ENCODE peak calls at places on chromosomes 4 and X, in eight cellular contexts. N, Y, Q, V, T, I, A and R are unnamed samples. For H3K27me3, the result is how much of the 10 kb centered on the place peaks cover.

GRCh38 chr4:52982246-52982950 is 120.3 kb downstream of the RASL11B start:
- DNase-seq in Y (no peak), T (no peak), Q (peak), N (no peak), A (no peak), V (no peak), I (no peak), R (no peak)

GRCh38 chr4:118193421-118193820 is 159.1 kb downstream of the NDST3 start:
- DNase-seq in T (no peak), N (no peak), A (no peak), I (no peak), Q (no peak), Y (no peak), V (no peak), R (no peak)

GRCh38 chrX:39636481-39636880 is 461.3 kb downstream of the BCOR start:
- DNase-seq in Y (no peak), Q (no peak), T (no peak), V (no peak), N (no peak), A (no peak), I (no peak), R (no peak)

GRCh38 chr4:57303012-57303751 is 193.0 kb upstream of the IGFBP7 start:
- DNase-seq in T (no peak), A (no peak), Q (no peak), Y (no peak), V (no peak), I (no peak), N (no peak), R (no peak)

GRCh38 chr4:177163532-177163931 is 146.1 kb upstream of the NEIL3 start:
- DNase-seq in Q (no peak), A (no peak), T (no peak), V (no peak), N (no peak), Y (no peak), I (no peak), R (no peak)

GRCh38 chr4:26692014-26692726 is 108.3 kb downstream of the TBC1D19 start:
- DNase-seq in T (no peak), I (no peak), N (no peak), Y (no peak), V (no peak), Q (peak), A (no peak), R (peak)

GRCh38 chr4:159160242-159160641 is 57.4 kb downstream of the RAPGEF2 start:
- DNase-seq in Y (no peak), T (no peak), V (no peak), A (no peak), Q (no peak), N (no peak), I (no peak), R (no peak)

GRCh38 chr4:73867783-73868182 is 1.4 kb upstream of the CXCL1 start:
- DNase-seq in A (peak), Q (peak), V (no peak), T (no peak), I (no peak), Y (no peak), N (no peak), R (peak)

GRCh38 chr4:47612116-47613023 is 127.3 kb downstream of the ATP10D start:
- DNase-seq in I (no peak), V (no peak), Y (no peak), N (no peak), T (no peak), A (no peak), Q (no peak), R (no peak)

GRCh38 chrX:137427813-137428212 is 138.1 kb upstream of the ZIC3 start:
- DNase-seq in V (no peak), Y (no peak), Q (peak), A (no peak), T (no peak), N (no peak), I (no peak), R (no peak)

GRCh38 chrX:16743604-16744325 is 24.4 kb downstream of the SYAP1 start:
- DNase-seq in V (no peak), A (no peak), N (no peak), T (no peak), Y (no peak), Q (no peak), I (peak), R (no peak)

GRCh38 chr4:156948738-156949137 is 22.9 kb downstream of the PDGFC start:
- DNase-seq in I (no peak), Y (no peak), A (no peak), V (no peak), N (no peak), Q (no peak), T (no peak), R (no peak)

GRCh38 chr4:6779667-6780565 is 2.6 kb upstream of the KIAA0232 start:
- DNase-seq in I (no peak), Q (peak), A (no peak), Y (peak), V (no peak), T (no peak), N (no peak), R (peak)

GRCh38 chr4:1792832-1793495 is at the start of gene FGFR3:
- DNase-seq in Y (no peak), A (peak), V (no peak), I (no peak), N (no peak), Q (peak), T (peak), R (peak)

GRCh38 chr4:122831515-122832196 is 5.0 kb downstream of the FGF2 start:
- DNase-seq in V (no peak), N (no peak), Y (no peak), I (no peak), Q (no peak), A (no peak), T (no peak), R (no peak)

GRCh38 chr4:172726001-172726423 is 442.6 kb upstream of the GALNT7 start:
- DNase-seq in Q (no peak), V (no peak), A (peak), T (no peak), N (no peak), I (no peak), Y (no peak), R (peak)

GRCh38 chrX:32851556-32851955 is 359.8 kb downstream of the DMD start:
- DNase-seq in A (no peak), Q (no peak), T (no peak), I (no peak), Y (no peak), V (no peak), N (no peak), R (no peak)

GRCh38 chr4:73726000-73726399 is 14.4 kb upstream of the CXCL8 start:
- DNase-seq in T (no peak), Y (no peak), V (no peak), A (no peak), I (no peak), N (no peak), Q (no peak), R (no peak)

GRCh38 chr4:108270466-108271450 is 102.0 kb upstream of the LEF1 start:
- DNase-seq in N (no peak), Y (no peak), T (no peak), V (no peak), A (no peak), I (no peak), Q (no peak), R (no peak)

GRCh38 chr4:20253272-20253798 is 1.6 kb downstream of the SLIT2 start:
- DNase-seq in I (no peak), Y (peak), Q (peak), V (peak), A (no peak), N (no peak), T (peak), R (peak)

DNA sequence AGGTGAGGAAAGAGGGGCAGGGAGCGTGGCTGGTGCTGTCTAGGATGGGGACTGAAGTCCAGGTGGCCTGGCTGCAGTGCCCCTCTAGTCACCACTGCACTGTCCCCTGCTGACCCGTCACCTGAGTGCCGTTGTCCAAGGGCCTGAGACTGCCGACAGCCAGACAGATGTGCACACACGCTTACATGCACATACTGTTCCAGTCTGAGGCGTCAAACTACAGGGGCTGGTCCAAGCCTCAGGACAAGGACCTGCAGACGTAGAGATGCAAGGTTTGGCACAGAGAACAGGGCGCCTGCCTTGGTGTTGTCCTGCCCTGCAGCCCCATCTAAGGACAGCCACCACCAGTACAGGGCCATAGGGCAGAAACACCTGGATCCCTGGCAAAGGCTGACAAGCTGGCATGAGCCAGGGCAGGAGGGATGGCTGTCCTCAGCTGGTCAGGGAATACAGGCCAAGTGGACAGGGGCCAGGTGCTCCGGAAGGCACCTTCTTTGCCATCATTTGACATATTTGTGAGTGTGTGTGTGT is 1.7 kb downstream of the SLC2A9 start:
- DNase-seq in N (peak), V (peak), I (peak), Q (no peak), T (no peak), Y (no peak), A (no peak), R (no peak)
- H3K4me3 ChIP-seq in N (peak), V (peak), I (no peak), Q (peak), T (peak), Y (peak), A (peak), R (peak)

GRCh38 chr4:48904541-48905142 is 1.9 kb downstream of the OCIAD2 start:
- DNase-seq in V (no peak), Y (no peak), T (no peak), Q (no peak), N (no peak), A (no peak), I (no peak), R (no peak)

GRCh38 chr4:48904101-48904500 is 2.5 kb downstream of the OCIAD2 start:
- DNase-seq in V (no peak), T (no peak), I (no peak), Y (no peak), A (no peak), N (no peak), Q (no peak), R (no peak)

GRCh38 chr4:48907706-48908477 is 1.3 kb upstream of the OCIAD2 start:
- DNase-seq in N (no peak), I (no peak), A (no peak), T (no peak), Y (no peak), Q (no peak), V (no peak), R (no peak)

GRCh38 chr4:48906283-48907173 is at the start of gene OCIAD2:
- DNase-seq in V (peak), I (peak), A (peak), T (peak), Q (peak), Y (peak), N (peak), R (peak)

GRCh38 chr4:48905363-48906015 is 1.1 kb downstream of the OCIAD2 start:
- DNase-seq in Y (no peak), N (no peak), T (no peak), Q (peak), I (peak), V (no peak), A (peak), R (no peak)
- TF ChIP-seq CTCF in Y (no peak), N (no peak), T (no peak), Q (no peak), I (no peak), V (no peak), A (no peak), R (peak)

GRCh38 chrX:155022587-155022986 is at the start of gene F8:
- DNase-seq in N (no peak), Y (no peak), A (no peak), V (no peak), I (no peak), Q (no peak), T (no peak), R (no peak)
- H3K27me3 ChIP-seq in N (under half), Y (under half), A (under half), V (under half), I (under half), Q (under half), T (under half), R (under half)

GRCh38 chr4:119667802-119668201 is 39.2 kb upstream of the PDE5A start:
- DNase-seq in Q (peak), I (no peak), T (no peak), A (no peak), N (no peak), V (no peak), Y (no peak), R (no peak)
- H3K4me3 ChIP-seq in Q (no peak), I (no peak), T (no peak), A (no peak), N (no peak), V (no peak), Y (no peak), R (no peak)

GRCh38 chr4:183797445-183798248 is 107.5 kb upstream of the STOX2 start:
- DNase-seq in Q (peak), Y (no peak), N (no peak), V (no peak), A (peak), T (peak), I (peak), R (peak)

GRCh38 chr4:183797041-183797444 is 108.1 kb upstream of the STOX2 start:
- DNase-seq in Q (peak), A (peak), Y (no peak), V (no peak), T (peak), N (no peak), I (peak), R (no peak)

GRCh38 chr4:183798249-183798920 is 106.7 kb upstream of the STOX2 start:
- DNase-seq in I (no peak), Q (peak), V (no peak), A (peak), Y (no peak), T (peak), N (no peak), R (peak)

GRCh38 chr4:183798921-183799307 is 106.2 kb upstream of the STOX2 start:
- DNase-seq in A (no peak), V (no peak), N (no peak), Y (no peak), I (no peak), Q (peak), T (no peak), R (peak)

DNA sequence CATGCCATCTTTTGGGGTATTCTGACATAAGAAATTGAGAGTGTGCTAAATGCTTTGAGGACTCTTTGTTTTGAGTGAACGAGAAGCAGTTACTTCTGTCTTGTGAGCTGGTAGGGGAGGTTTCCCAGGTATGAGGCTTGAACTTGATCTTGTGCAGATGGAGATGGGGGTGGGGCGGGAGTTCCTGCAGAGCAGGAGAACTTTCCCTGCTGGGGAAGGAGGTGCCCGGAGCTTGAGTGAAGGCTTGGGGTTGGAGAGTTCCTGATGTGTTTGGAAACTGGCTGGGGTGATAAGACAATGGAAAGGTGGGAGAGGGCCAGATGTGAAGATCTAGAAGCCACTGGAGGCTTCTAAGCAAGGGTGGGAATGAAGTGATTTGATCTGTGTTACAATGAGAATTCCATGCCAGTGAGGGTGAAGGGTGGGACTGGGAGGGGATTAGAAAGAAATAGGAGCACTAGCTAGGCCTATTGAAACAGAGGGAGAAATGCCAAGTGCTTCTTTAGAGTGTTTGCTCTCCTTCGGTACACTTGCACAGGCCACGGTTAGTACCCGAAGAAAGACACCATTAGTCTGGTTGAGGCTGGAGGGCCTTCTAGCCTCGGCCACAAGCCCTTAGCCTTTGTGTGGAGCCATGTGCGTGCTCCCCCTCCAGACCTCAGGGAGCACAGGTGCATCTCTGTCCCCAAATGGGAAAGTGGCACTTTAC is 103.5 kb upstream of the STOX2 start:
- DNase-seq in V (no peak), Y (no peak), N (no peak), I (no peak), A (no peak), Q (peak), T (peak), R (peak)
- TF ChIP-seq CTCF in V (no peak), Y (no peak), N (no peak), I (no peak), A (no peak), Q (no peak), T (no peak), R (no peak)

DNA sequence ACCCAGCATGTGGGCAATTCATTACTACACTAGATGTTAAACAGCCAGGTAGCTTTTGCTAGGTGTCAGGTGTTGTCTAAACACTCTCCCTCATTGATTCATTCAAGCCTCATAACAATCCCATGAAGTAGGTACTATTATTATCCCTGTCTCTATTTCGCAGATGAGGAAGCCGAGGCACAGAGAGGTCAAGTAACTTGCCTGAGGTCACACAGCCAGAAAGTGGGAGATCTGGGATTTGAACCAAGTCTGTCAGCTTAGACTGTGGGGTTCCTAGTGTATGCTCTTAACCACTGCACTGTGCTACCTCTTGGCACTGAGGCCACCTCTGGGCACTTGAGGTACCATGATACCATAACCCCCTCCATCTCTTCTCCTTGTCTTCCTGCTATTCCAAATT is 17.4 kb upstream of the XPNPEP2 start:
- DNase-seq in V (no peak), N (no peak), A (no peak), Q (no peak), I (no peak), T (no peak), Y (no peak), R (peak)
- H3K27me3 ChIP-seq in V (under half), N (under half), A (under half), Q (under half), I (under half), T (under half), Y (under half), R (under half)

GRCh38 chr4:154491341-154491679 is 289 bp downstream of the DCHS2 start:
- DNase-seq in Q (peak), A (peak), N (no peak), I (no peak), Y (peak), V (peak), T (no peak), R (peak)
- H3K4me3 ChIP-seq in Q (peak), A (peak), N (peak), I (no peak), Y (peak), V (peak), T (peak), R (peak)

GRCh38 chr4:16669036-16669435 is 229.4 kb downstream of the LDB2 start:
- DNase-seq in T (no peak), N (peak), I (no peak), Q (no peak), V (no peak), Y (peak), A (no peak), R (no peak)
- TF ChIP-seq CTCF in T (no peak), N (no peak), I (no peak), Q (no peak), V (no peak), Y (no peak), A (no peak), R (no peak)